ENCODE peak calls at places on chromosome 18, in eight cellular contexts. Y is K562, R is HepG2, A is tibial nerve, L is SK-N-SH, M is upper lobe of left lung, S is A549, N is sigmoid colon. G is an unnamed sample. For H3K4me1, the result is how much of the 10 kb centered on the place peaks cover.

GRCh38 chr18:25795178-25795577 is 295.2 kb downstream of the SS18 start:
- DNase-seq in A (no peak), L (no peak), R (no peak), Y (no peak), M (no peak), N (no peak), S (no peak), G (no peak)

GRCh38 chr18:75574197-75574596 is 146.7 kb upstream of the SMIM21 start:
- DNase-seq in A (no peak), N (no peak), L (no peak), M (no peak), S (no peak), R (no peak), Y (no peak), G (no peak)

GRCh38 chr18:38115201-38115600 is 549.6 kb upstream of the CELF4 start:
- DNase-seq in L (no peak), R (no peak), Y (no peak), S (no peak), M (no peak), A (no peak), N (no peak), G (no peak)

GRCh38 chr18:70390366-70391090 is 101.7 kb downstream of the SOCS6 start:
- DNase-seq in R (no peak), L (no peak), Y (no peak), A (no peak), M (no peak), S (no peak), N (no peak), G (no peak)

GRCh38 chr18:13216092-13216582 is 2.4 kb upstream of the LDLRAD4 start:
- DNase-seq in M (no peak), A (no peak), N (peak), L (peak), S (peak), Y (no peak), R (peak), G (peak)

GRCh38 chr18:22230403-22231042 is 61.1 kb downstream of the GATA6 start:
- DNase-seq in R (no peak), A (no peak), M (peak), L (no peak), S (no peak), Y (no peak), N (no peak), G (no peak)

GRCh38 chr18:25047983-25048382 is 304.0 kb downstream of the ZNF521 start:
- DNase-seq in M (no peak), L (no peak), S (no peak), Y (no peak), R (no peak), A (no peak), N (no peak), G (no peak)

GRCh38 chr18:54881229-54881753 is 53.0 kb downstream of the RAB27B start:
- DNase-seq in S (no peak), R (no peak), M (no peak), Y (no peak), A (no peak), L (no peak), N (no peak), G (no peak)

GRCh38 chr18:13872932-13873331 is 42.4 kb downstream of the MC2R start:
- DNase-seq in A (no peak), L (no peak), Y (no peak), M (no peak), S (no peak), N (no peak), R (no peak), G (no peak)

GRCh38 chr18:78376036-78376435 is 603.6 kb upstream of the SALL3 start:
- DNase-seq in R (no peak), M (no peak), S (no peak), Y (no peak), A (no peak), L (no peak), N (no peak), G (no peak)

GRCh38 chr18:78293516-78293915 is 686.1 kb upstream of the SALL3 start:
- DNase-seq in R (no peak), S (no peak), N (no peak), L (no peak), A (no peak), Y (no peak), M (no peak), G (no peak)

GRCh38 chr18:28039078-28039477 is 137.9 kb downstream of the CDH2 start:
- DNase-seq in N (no peak), L (no peak), A (no peak), Y (no peak), R (no peak), M (no peak), S (no peak), G (no peak)

GRCh38 chr18:21996261-21996892 is 173.0 kb upstream of the GATA6 start:
- DNase-seq in R (peak), S (no peak), N (peak), L (no peak), A (no peak), M (no peak), Y (no peak), G (peak)

GRCh38 chr18:267380-267687 is 513 bp downstream of the THOC1 start:
- DNase-seq in R (no peak), L (no peak), A (no peak), M (no peak), Y (no peak), N (no peak), S (peak), G (no peak)

GRCh38 chr18:286515-287310 is 18.9 kb upstream of the THOC1 start:
- DNase-seq in Y (no peak), S (no peak), A (no peak), M (no peak), R (peak), N (no peak), L (peak), G (no peak)

GRCh38 chr18:36769611-36770314 is 59.0 kb downstream of the TPGS2 start:
- DNase-seq in Y (peak), N (no peak), R (peak), L (no peak), A (no peak), M (peak), S (peak), G (no peak)

GRCh38 chr18:23077493-23078256 is 57.6 kb upstream of the CABLES1 start:
- DNase-seq in Y (no peak), A (no peak), M (no peak), R (peak), N (no peak), L (peak), S (peak), G (peak)

GRCh38 chr18:28267878-28268625 is 91.1 kb upstream of the CDH2 start:
- DNase-seq in N (no peak), L (no peak), M (no peak), S (no peak), R (no peak), A (no peak), Y (no peak), G (no peak)

GRCh38 chr18:13913205-13913604 is 2.1 kb downstream of the MC2R start:
- DNase-seq in R (no peak), M (no peak), S (no peak), L (no peak), Y (no peak), N (no peak), A (no peak), G (no peak)

GRCh38 chr18:3652380-3653262 is 202.6 kb downstream of the TGIF1 start:
- DNase-seq in S (peak), N (no peak), L (peak), A (no peak), M (no peak), Y (peak), R (peak), G (peak)

GRCh38 chr18:26960901-26961300 is 95.4 kb upstream of the AQP4 start:
- DNase-seq in L (no peak), M (no peak), R (no peak), A (no peak), Y (no peak), N (no peak), S (no peak), G (no peak)

GRCh38 chr18:60232541-60232940 is 140.0 kb downstream of the MC4R start:
- DNase-seq in L (no peak), N (no peak), R (no peak), M (no peak), Y (no peak), A (no peak), S (peak), G (no peak)

GRCh38 chr18:62138836-62139235 is 48.0 kb downstream of the PIGN start:
- DNase-seq in A (no peak), R (no peak), L (no peak), Y (no peak), M (no peak), S (no peak), N (no peak), G (no peak)

GRCh38 chr18:31281437-31281836 is 36.5 kb upstream of the DSG1 start:
- DNase-seq in R (no peak), L (no peak), M (no peak), S (no peak), Y (no peak), A (no peak), N (no peak), G (no peak)

DNA sequence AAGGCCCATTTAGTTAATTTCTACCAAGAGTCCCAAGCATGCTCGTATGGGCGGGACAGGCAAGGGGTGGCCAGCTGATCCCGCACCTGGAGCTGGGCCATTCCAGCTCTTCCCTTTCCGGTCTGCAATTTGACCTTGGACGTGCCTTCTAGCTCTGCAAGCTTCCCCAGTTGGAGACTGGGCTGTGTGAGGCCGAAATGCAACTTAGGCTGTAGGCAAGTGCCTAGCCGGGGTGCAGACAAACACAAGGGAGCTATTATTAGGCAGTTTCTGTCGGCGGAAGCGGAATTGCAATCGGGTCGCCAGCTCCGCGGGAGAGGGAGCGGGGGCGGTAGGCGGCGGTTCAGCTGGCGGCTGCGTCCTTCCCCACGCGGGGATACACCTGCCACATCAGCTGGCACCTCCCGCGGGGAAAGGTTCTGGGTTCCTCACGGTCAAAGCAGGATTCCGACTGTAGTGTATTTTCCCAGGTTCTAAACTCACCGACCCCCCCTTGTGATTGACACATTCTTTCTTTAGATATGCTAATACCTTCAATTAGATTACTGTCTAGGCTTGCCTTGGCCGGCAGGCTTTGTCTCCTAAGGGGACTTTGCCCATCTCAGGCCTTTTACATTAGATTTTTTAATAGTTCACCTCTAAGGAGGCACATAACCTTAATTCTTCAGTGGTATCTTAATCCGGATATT is 17.1 kb upstream of the ZNF532 start:
- DNase-seq in R (no peak), M (peak), L (no peak), N (no peak), A (no peak), Y (no peak), S (no peak), G (no peak)
- H3K4me1 ChIP-seq in R (under half), M (under half), L (under half), N (under half), A (half or more), Y (under half), S (under half), G (under half)

DNA sequence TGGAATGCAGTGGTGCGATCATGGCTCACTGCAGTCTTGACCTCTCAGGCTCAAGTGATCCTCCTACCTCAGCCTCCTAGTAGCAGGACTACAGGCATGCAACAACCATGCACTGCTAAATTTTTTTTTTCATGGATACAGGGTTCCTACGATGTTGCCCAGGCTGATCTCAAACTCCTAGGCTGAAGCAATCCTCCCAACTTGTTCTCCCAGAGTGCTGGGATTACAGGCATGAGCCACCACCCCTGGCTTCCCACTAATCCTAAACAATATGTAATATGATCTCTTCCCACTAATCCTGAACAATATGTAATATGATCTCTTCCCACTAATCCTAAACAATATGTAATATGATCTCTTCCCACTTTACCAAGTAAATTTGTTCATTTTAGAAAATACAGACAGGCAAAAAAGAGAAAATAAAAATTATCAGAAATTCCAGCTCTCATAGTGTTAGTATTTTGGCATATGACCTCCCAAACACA is 33.7 kb upstream of the C18orf32 start:
- DNase-seq in L (no peak), R (no peak), N (no peak), A (no peak), M (no peak), Y (no peak), S (no peak), G (no peak)
- TF ChIP-seq EP300 in L (no peak), R (no peak), N (no peak), A (no peak), M (no peak), Y (no peak), S (no peak), G (no peak)

DNA sequence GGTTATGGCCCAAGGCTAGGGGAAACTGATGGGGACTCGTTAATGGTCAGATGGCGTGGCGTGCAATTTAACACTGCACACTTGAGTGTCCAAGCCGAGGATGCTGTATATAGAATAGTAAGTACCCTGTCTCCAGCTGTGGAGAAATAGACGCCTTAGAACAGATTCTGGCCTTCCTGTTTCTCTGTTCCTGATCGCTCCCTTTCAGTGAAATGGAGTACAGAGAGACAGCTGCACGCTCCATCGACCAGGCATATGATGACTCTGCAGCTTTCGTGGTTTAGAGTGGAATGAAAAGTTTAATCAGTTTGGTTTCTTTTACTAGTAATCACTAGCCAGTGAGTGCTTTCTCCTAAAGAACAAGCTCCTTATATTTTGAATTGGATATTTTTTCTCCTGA is 213.4 kb downstream of the NEDD4L start:
- DNase-seq in N (no peak), Y (peak), S (no peak), A (no peak), L (no peak), R (no peak), M (no peak), G (no peak)
- H3K4me1 ChIP-seq in N (under half), Y (under half), S (under half), A (under half), L (under half), R (under half), M (under half), G (under half)

GRCh38 chr18:59049726-59050660 is 89.7 kb upstream of the SEC11C start:
- DNase-seq in M (no peak), A (no peak), L (no peak), Y (no peak), N (no peak), R (no peak), S (no peak), G (no peak)
- TF ChIP-seq EP300 in M (no peak), A (no peak), L (no peak), Y (no peak), N (no peak), R (no peak), S (no peak), G (no peak)

DNA sequence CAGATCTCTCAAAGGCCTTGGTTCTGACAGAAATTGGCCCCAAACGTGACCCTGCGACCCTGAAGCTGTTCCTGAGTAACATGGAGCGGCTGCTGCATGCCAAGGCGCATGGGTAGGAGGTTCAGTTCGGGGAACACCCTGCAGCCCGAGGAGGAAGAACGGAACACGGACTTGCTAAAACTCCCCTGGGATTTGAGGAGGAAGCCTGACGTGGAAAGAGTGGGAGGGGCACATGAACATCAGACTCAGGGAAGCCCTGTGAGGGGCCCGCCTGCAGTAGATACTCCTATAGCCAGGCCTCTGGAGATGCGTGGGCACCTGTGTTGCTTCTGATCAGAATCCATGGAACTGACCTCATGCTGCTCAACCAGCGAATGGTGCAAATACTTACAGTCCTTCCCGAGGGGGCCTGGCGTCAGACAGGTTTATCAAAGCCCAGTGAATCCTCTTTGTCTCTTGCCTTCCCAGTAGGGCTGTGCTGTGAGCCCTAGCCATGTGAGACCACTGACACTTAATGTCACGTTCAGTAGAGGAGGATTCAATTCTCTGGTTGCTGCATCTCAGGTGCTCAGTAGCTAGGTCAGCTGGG is 46.8 kb downstream of the IMPA2 start:
- DNase-seq in L (no peak), Y (no peak), N (peak), M (no peak), A (no peak), R (no peak), S (no peak), G (no peak)
- H3K4me1 ChIP-seq in L (under half), Y (under half), N (under half), M (under half), A (under half), R (under half), S (under half), G (under half)

GRCh38 chr18:63322908-63323634 is 3.5 kb upstream of the BCL2 start:
- DNase-seq in Y (peak), N (peak), R (peak), L (peak), S (peak), A (peak), M (no peak), G (peak)
- TF ChIP-seq EP300 in Y (no peak), N (no peak), R (no peak), L (no peak), S (no peak), A (no peak), M (no peak), G (no peak)

GRCh38 chr18:8605974-8606373 is 3.3 kb upstream of the RAB12 start:
- DNase-seq in R (no peak), M (no peak), L (no peak), A (no peak), Y (no peak), N (no peak), S (no peak), G (no peak)
- H3K4me1 ChIP-seq in R (under half), M (under half), L (under half), A (under half), Y (under half), N (under half), S (under half), G (under half)

DNA sequence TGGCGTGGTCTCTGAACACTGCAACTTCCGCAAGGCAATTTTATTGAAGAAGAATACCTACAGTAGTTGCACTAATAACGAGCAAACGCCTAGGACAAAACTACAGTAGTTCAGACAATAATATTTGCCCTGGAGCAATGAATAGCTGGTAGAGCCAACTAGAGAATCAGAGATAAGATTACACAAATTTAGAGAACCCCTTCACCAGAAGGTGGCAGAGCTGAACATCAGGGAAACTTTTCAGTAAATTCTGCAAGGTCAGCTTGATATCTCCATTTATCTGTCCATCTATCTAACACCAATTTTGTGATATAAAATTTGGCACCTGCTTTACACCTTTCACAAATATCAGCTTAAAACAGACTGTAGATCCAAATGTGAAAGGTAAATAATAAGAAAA is 43.8 kb downstream of the CDH19 start:
- DNase-seq in R (peak), L (no peak), N (no peak), M (no peak), S (no peak), A (peak), Y (no peak), G (no peak)
- TF ChIP-seq EP300 in R (no peak), L (no peak), N (no peak), M (no peak), S (no peak), A (no peak), Y (no peak), G (no peak)

GRCh38 chr18:46364048-46364447 is 259.9 kb downstream of the HAUS1 start:
- DNase-seq in N (no peak), L (no peak), Y (no peak), S (no peak), R (no peak), M (no peak), A (no peak), G (no peak)
- H3K4me1 ChIP-seq in N (under half), L (under half), Y (under half), S (under half), R (under half), M (under half), A (under half), G (under half)

DNA sequence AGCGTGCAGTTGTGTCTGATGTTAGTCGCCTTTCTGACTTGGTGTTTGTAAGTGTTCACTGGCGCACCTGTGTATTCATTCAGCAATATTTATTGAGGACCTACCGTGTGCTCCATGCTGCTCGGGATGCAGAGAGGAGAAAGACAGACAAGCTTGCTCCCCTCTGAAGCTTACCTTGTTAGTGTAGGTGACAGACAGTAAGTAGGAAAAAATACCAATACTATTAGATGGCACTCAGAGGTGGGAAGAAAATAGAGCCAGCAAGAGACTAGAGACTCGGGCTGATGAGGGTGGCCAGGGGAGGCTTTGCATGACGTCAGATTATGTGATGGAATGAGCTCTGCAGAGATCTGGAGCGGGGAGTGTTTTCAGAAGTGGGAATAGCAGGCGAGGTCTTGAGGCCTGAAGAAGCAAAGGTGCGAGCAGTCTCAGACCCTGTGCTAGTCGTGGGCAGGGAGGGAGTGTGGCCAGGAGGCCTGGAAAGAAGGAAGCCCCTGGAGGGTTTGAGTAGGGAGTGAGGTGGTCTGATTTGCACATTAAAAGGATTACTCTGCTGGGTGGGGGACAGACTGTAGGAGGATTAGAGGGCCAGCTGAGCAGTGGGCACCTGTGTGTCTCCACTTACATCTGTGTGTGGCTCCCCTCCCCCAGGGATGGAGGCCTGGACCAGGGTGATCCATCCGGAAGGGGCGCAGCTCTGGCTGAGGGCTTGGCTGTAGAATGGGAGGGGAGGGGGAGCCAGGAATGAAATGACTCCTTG is 11.8 kb downstream of the MTCL1 start:
- DNase-seq in L (no peak), M (no peak), Y (no peak), R (no peak), S (no peak), N (no peak), A (no peak), G (no peak)
- TF ChIP-seq EP300 in L (no peak), M (no peak), Y (no peak), R (no peak), S (no peak), N (no peak), A (no peak), G (no peak)